ENCODE peak calls at places on chromosomes 6 and 20, in five cellular contexts. R is A549, N is IMR-90, J is SK-N-SH, Y is GM12878. U is an unnamed sample.

GRCh38 chr6:115078555-115078954 is 735.7 kb upstream of the HS3ST5 start:
- DNase-seq in R (no peak), N (no peak), J (no peak), Y (no peak), U (no peak)

GRCh38 chr6:132209351-132209750 is 191.9 kb downstream of the MOXD1 start:
- DNase-seq in R (no peak), N (no peak), J (no peak), Y (no peak), U (no peak)

GRCh38 chr6:94446120-94446519 is 1026.8 kb upstream of the EPHA7 start:
- DNase-seq in R (no peak), N (no peak), J (no peak), Y (no peak), U (no peak)

GRCh38 chr6:4616311-4616710 is 159.9 kb upstream of the CDYL start:
- DNase-seq in R (no peak), N (no peak), J (no peak), Y (no peak), U (no peak)

GRCh38 chr6:159691133-159691962 is 1.7 kb downstream of the SOD2 start:
- DNase-seq in R (peak), N (peak), J (peak), Y (peak), U (peak)

GRCh38 chr20:63463400-63464288 is 8.8 kb downstream of the KCNQ2 start:
- DNase-seq in R (no peak), N (no peak), J (peak), Y (no peak), U (no peak)

GRCh38 chr6:786946-787763 is 94.2 kb upstream of the EXOC2 start:
- DNase-seq in R (peak), N (peak), J (peak), Y (no peak), U (peak)

GRCh38 chr6:42340516-42340915 is 111.2 kb downstream of the TRERF1 start:
- DNase-seq in R (no peak), N (no peak), J (no peak), Y (no peak), U (no peak)

GRCh38 chr6:16674666-16675392 is 86.4 kb downstream of the ATXN1 start:
- DNase-seq in R (peak), N (peak), J (no peak), Y (no peak), U (no peak)

GRCh38 chr6:113432729-113433505 is 424.2 kb upstream of the MARCKS start:
- DNase-seq in R (peak), N (peak), J (no peak), Y (no peak), U (no peak)

GRCh38 chr20:2767768-2768631 is 32.4 kb downstream of the CPXM1 start:
- DNase-seq in R (no peak), N (peak), J (peak), Y (no peak), U (no peak)

GRCh38 chr6:157755032-157755751 is 67.9 kb upstream of the SNX9 start:
- DNase-seq in R (no peak), N (peak), J (no peak), Y (no peak), U (no peak)

GRCh38 chr20:48197034-48197433 is 411.8 kb upstream of the SULF2 start:
- DNase-seq in R (no peak), N (no peak), J (no peak), Y (no peak), U (no peak)

GRCh38 chr6:11616200-11616611 is 78.7 kb downstream of the TMEM170B start:
- DNase-seq in R (no peak), N (peak), J (no peak), Y (no peak), U (no peak)

GRCh38 chr20:48191200-48191599 is 405.9 kb upstream of the SULF2 start:
- DNase-seq in R (no peak), N (no peak), J (no peak), Y (no peak), U (no peak)

GRCh38 chr6:135577059-135577538 is 79.6 kb upstream of the AHI1 start:
- DNase-seq in R (no peak), N (no peak), J (no peak), Y (peak), U (no peak)

GRCh38 chr6:43724914-43725642 is 37.5 kb upstream of the MRPS18A start:
- DNase-seq in R (no peak), N (peak), J (no peak), Y (peak), U (peak)

GRCh38 chr6:170032706-170033309 is 258.1 kb downstream of the DLL1 start:
- DNase-seq in R (no peak), N (no peak), J (no peak), Y (no peak), U (no peak)

GRCh38 chr6:163085426-163085825 is 329.1 kb upstream of the QKI start:
- DNase-seq in R (no peak), N (no peak), J (no peak), Y (no peak), U (no peak)

GRCh38 chr20:18724788-18725476 is 88.7 kb upstream of the SCP2D1 start:
- DNase-seq in R (no peak), N (no peak), J (no peak), Y (no peak), U (no peak)

GRCh38 chr20:18729426-18729825 is 84.2 kb upstream of the SCP2D1 start:
- DNase-seq in R (no peak), N (no peak), J (no peak), Y (no peak), U (no peak)

GRCh38 chr20:18728165-18728866 is 85.3 kb upstream of the SCP2D1 start:
- DNase-seq in R (no peak), N (no peak), J (no peak), Y (peak), U (no peak)

GRCh38 chr20:18728867-18729224 is 84.7 kb upstream of the SCP2D1 start:
- DNase-seq in R (no peak), N (no peak), J (no peak), Y (no peak), U (no peak)

DNA sequence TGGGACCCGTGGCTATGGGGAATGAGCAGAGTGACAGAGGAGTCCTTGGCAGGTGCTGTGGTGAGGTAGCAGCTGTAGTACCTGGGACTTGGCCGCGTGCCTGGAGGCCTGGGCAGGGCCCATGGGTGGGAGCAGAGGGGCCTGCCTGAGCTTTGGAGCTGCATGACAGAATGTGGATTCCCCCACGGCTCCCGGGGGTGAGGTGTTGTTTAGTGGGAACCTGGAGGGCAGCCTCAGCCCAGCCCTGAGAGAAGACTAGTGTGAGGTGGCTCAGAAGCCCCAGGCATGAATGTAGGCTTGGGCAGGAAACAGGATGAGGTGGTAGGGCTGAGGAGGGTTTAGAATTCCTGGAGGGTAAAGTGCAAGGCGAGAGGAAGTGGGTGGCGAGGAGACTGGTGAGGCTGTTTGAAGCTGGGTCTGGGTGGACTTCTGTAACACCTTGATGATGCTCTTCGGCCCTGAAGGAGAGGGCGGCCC is 86.5 kb upstream of the SCP2D1 start:
- DNase-seq in R (no peak), N (no peak), J (no peak), Y (no peak), U (no peak)
- TF ChIP-seq RAD21 in R (no peak), N (no peak), J (no peak), Y (no peak), U (no peak)

GRCh38 chr6:117555882-117556498 is 46.3 kb downstream of the GOPC start:
- DNase-seq in R (no peak), N (peak), J (no peak), Y (no peak), U (peak)

GRCh38 chr6:117561128-117561527 is 41.2 kb downstream of the GOPC start:
- DNase-seq in R (no peak), N (peak), J (no peak), Y (no peak), U (no peak)

GRCh38 chr6:117557951-117558350 is 44.4 kb downstream of the GOPC start:
- DNase-seq in R (no peak), N (no peak), J (no peak), Y (no peak), U (no peak)

GRCh38 chr6:117559299-117559698 is 43.0 kb downstream of the GOPC start:
- DNase-seq in R (no peak), N (no peak), J (no peak), Y (no peak), U (no peak)

DNA sequence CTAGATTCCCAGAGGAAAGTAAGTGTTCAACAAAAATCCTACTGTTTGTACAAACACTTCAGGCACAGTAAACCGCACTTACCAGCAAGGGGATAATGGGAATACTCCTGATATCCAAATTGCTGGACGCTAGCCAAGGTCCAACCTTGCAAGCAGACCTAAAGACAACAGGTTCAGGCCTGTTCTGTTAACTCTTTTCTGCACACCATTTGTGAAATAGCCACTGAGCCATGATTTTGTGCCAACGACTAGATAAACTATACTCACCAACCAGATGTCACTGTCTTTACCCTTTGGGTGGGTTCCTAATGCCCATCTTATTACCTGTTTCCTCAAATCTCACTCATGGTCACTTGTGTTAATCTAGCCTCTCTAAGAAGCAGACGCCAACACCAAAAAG is 43.5 kb downstream of the GOPC start:
- DNase-seq in R (no peak), N (no peak), J (no peak), Y (no peak), U (no peak)
- TF ChIP-seq RCOR1 in R (no peak), N (no peak), J (no peak), Y (no peak), U (no peak)

DNA sequence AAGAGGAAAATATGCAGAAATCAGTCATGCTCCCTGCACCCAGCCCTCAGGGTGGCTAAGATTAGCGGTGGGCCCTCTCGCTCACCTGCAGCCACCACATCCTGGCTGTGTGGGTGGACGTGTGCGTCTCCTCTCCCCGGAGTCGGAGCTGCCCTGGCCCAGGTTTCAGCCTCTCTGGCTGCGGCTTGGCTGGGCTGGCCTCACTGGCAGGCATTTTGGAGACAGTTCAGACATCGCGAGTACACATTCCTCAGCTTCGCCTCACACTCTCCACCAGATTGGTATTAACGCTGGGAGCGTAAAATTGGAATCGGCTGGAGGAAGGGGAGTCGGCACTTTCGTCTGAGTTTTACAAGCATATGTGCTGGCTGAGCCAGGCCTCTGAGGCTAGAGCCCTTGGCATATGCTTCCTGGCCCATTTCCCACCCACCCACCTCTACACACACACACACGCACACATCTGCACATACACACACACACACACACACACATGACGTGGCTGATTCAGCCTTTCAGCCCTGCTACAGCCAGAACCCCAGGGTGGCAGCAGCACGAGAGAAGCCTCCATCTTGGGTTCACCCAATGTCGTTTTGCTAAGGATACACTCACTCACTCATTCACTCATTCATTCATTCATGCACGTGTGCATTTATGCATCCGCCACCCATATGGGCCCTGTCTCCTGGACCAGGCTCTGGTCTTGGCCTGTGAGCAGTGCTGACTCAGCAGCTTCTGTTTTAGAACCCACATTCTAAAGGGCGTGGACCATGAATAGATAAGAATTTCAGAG is 42.9 kb downstream of the BCAS4 start:
- DNase-seq in R (no peak), N (peak), J (no peak), Y (no peak), U (peak)
- TF ChIP-seq RAD21 in R (no peak), N (no peak), J (no peak), Y (no peak), U (no peak)

GRCh38 chr20:7432612-7433011 is 507.6 kb downstream of the HAO1 start:
- DNase-seq in R (no peak), N (no peak), J (no peak), Y (no peak), U (no peak)

DNA sequence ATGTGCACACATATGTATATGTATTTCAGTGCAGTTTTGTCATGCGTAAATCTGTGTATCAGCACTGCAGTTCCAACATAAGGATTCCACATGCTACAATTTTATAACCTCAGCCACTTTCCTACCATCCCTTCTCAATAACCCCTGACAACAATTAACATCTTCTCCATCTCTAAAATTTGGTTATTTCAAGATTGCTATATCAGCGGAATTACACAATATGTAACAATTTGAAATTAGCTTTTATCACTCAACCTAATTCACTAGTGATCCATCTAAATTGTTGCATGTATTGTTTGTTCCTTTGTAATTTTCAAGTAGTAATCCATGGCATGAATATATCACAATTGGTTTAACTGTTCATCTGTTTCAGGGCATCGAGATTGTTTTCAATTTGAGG is 511.3 kb downstream of the HAO1 start:
- DNase-seq in R (no peak), N (no peak), J (no peak), Y (no peak), U (no peak)
- TF ChIP-seq RCOR1 in R (no peak), N (no peak), J (no peak), Y (no peak), U (no peak)

GRCh38 chr6:89295981-89296380 is 19.1 kb downstream of the GABRR2 start:
- DNase-seq in R (no peak), N (no peak), J (no peak), Y (no peak), U (no peak)

GRCh38 chr6:89301586-89302194 is 13.4 kb downstream of the GABRR2 start:
- DNase-seq in R (no peak), N (no peak), J (no peak), Y (no peak), U (no peak)

GRCh38 chr6:89298680-89299450 is 16.2 kb downstream of the GABRR2 start:
- DNase-seq in R (peak), N (peak), J (no peak), Y (peak), U (no peak)

GRCh38 chr6:89299451-89299850 is 15.6 kb downstream of the GABRR2 start:
- DNase-seq in R (peak), N (peak), J (no peak), Y (no peak), U (no peak)

GRCh38 chr6:89297695-89298351 is 17.3 kb downstream of the GABRR2 start:
- DNase-seq in R (peak), N (peak), J (no peak), Y (peak), U (peak)
- TF ChIP-seq RAD21 in R (no peak), N (no peak), J (no peak), Y (no peak), U (no peak)

DNA sequence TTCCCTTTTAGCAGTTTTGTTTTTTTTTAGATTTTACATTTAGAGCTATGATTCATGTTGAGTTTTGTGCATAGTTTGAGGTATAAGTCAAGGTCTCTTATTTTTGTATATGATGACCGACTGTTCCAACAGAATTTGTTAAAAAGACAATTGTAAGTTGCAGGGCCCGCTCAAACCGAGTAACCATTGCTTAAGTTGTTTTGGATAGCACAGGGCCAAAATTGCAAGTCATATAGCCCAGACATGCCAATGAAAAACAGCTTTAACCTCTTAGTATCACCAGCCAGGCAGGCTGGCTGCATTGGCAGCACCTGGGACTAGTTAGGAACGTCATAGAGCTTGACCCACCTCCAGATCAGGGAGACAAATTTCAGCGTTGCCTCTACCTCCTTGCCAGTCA is 47.3 kb downstream of the PFDN4 start:
- DNase-seq in R (no peak), N (peak), J (no peak), Y (no peak), U (no peak)
- TF ChIP-seq RCOR1 in R (no peak), N (no peak), J (no peak), Y (no peak), U (no peak)